ENCODE peak calls at places on chromosome 2, in six cellular contexts. One of them, this sample, is unnamed.

GRCh38 chr2:216808805-216809425 is 50.9 kb downstream of the TNP1 start:
- DNase-seq in K562: no peak
- DNase-seq in fibroblast of lung: no peak
- DNase-seq in A549: no peak
- DNase-seq in GM12878: no peak
- DNase-seq in HCT116: no peak
- DNase-seq in this sample: no peak

GRCh38 chr2:233929352-233929843 is 12.2 kb downstream of the TRPM8 start:
- DNase-seq in K562: no peak
- DNase-seq in fibroblast of lung: no peak
- DNase-seq in A549: peak
- DNase-seq in GM12878: no peak
- DNase-seq in HCT116: peak
- DNase-seq in this sample: no peak

GRCh38 chr2:66851449-66851872 is 416.5 kb downstream of the MEIS1 start:
- DNase-seq in K562: no peak
- DNase-seq in fibroblast of lung: peak
- DNase-seq in A549: peak
- DNase-seq in GM12878: no peak
- DNase-seq in HCT116: no peak
- DNase-seq in this sample: no peak

GRCh38 chr2:133819906-133820305 is 251.6 kb upstream of the NCKAP5 start:
- DNase-seq in K562: no peak
- DNase-seq in fibroblast of lung: peak
- DNase-seq in A549: no peak
- DNase-seq in GM12878: no peak
- DNase-seq in HCT116: no peak
- DNase-seq in this sample: no peak

GRCh38 chr2:27297195-27297594 is 11.1 kb downstream of the UCN start:
- DNase-seq in K562: no peak
- DNase-seq in fibroblast of lung: no peak
- DNase-seq in A549: no peak
- DNase-seq in GM12878: no peak
- DNase-seq in HCT116: no peak
- DNase-seq in this sample: no peak

GRCh38 chr2:219266232-219266631 is 12.5 kb upstream of the TUBA4A start:
- DNase-seq in K562: no peak
- DNase-seq in fibroblast of lung: no peak
- DNase-seq in A549: no peak
- DNase-seq in GM12878: no peak
- DNase-seq in HCT116: no peak
- DNase-seq in this sample: no peak

GRCh38 chr2:232925153-232925768 is 55.2 kb downstream of the SNORC start:
- DNase-seq in K562: no peak
- DNase-seq in fibroblast of lung: no peak
- DNase-seq in A549: no peak
- DNase-seq in GM12878: no peak
- DNase-seq in HCT116: no peak
- DNase-seq in this sample: no peak

GRCh38 chr2:63378589-63378988 is 209.7 kb downstream of the WDPCP start:
- DNase-seq in K562: no peak
- DNase-seq in fibroblast of lung: peak
- DNase-seq in A549: no peak
- DNase-seq in GM12878: no peak
- DNase-seq in HCT116: no peak
- DNase-seq in this sample: no peak

GRCh38 chr2:88694015-88694414 is 2.5 kb downstream of the RPIA start:
- DNase-seq in K562: no peak
- DNase-seq in fibroblast of lung: no peak
- DNase-seq in A549: no peak
- DNase-seq in GM12878: no peak
- DNase-seq in HCT116: no peak
- DNase-seq in this sample: no peak

GRCh38 chr2:241205086-241205485 is 16.6 kb downstream of the ANO7 start:
- DNase-seq in K562: no peak
- DNase-seq in fibroblast of lung: no peak
- DNase-seq in A549: no peak
- DNase-seq in GM12878: no peak
- DNase-seq in HCT116: no peak
- DNase-seq in this sample: no peak

GRCh38 chr2:218871345-218872302 is 9.0 kb upstream of the WNT10A start:
- DNase-seq in K562: no peak
- DNase-seq in fibroblast of lung: no peak
- DNase-seq in A549: no peak
- DNase-seq in GM12878: no peak
- DNase-seq in HCT116: no peak
- DNase-seq in this sample: no peak

GRCh38 chr2:235011929-235012631 is 60.3 kb downstream of the SH3BP4 start:
- DNase-seq in K562: no peak
- DNase-seq in fibroblast of lung: no peak
- DNase-seq in A549: no peak
- DNase-seq in GM12878: no peak
- DNase-seq in HCT116: no peak
- DNase-seq in this sample: no peak

GRCh38 chr2:218879881-218880748 is 537 bp upstream of the WNT10A start:
- DNase-seq in K562: peak
- DNase-seq in fibroblast of lung: no peak
- DNase-seq in A549: no peak
- DNase-seq in GM12878: peak
- DNase-seq in HCT116: no peak
- DNase-seq in this sample: peak

GRCh38 chr2:154623819-154624218 is 74.7 kb upstream of the KCNJ3 start:
- DNase-seq in K562: no peak
- DNase-seq in fibroblast of lung: peak
- DNase-seq in A549: peak
- DNase-seq in GM12878: no peak
- DNase-seq in HCT116: peak
- DNase-seq in this sample: peak

GRCh38 chr2:170845343-170845742 is 28.7 kb downstream of the GAD1 start:
- DNase-seq in K562: peak
- DNase-seq in fibroblast of lung: no peak
- DNase-seq in A549: peak
- DNase-seq in GM12878: no peak
- DNase-seq in HCT116: peak
- DNase-seq in this sample: peak

GRCh38 chr2:3485166-3485565 is 34.2 kb downstream of the ADI1 start:
- DNase-seq in K562: no peak
- DNase-seq in fibroblast of lung: no peak
- DNase-seq in A549: no peak
- DNase-seq in GM12878: no peak
- DNase-seq in HCT116: no peak
- DNase-seq in this sample: no peak

GRCh38 chr2:239949079-239949478 is 76.1 kb downstream of the NDUFA10 start:
- DNase-seq in K562: no peak
- DNase-seq in fibroblast of lung: no peak
- DNase-seq in A549: no peak
- DNase-seq in GM12878: no peak
- DNase-seq in HCT116: no peak
- DNase-seq in this sample: no peak

GRCh38 chr2:176491172-176491904 is 222.1 kb downstream of the MTX2 start:
- DNase-seq in K562: peak
- DNase-seq in fibroblast of lung: peak
- DNase-seq in A549: no peak
- DNase-seq in GM12878: peak
- DNase-seq in HCT116: no peak
- DNase-seq in this sample: peak

GRCh38 chr2:205287316-205287715 is 395.0 kb upstream of the NRP2 start:
- DNase-seq in K562: no peak
- DNase-seq in fibroblast of lung: no peak
- DNase-seq in A549: no peak
- DNase-seq in GM12878: no peak
- DNase-seq in HCT116: no peak
- DNase-seq in this sample: no peak
- H3K4me2 ChIP-seq in K562: no peak
- H3K4me2 ChIP-seq in fibroblast of lung: no peak
- H3K4me2 ChIP-seq in A549: no peak
- H3K4me2 ChIP-seq in GM12878: no peak
- H3K4me2 ChIP-seq in HCT116: no peak
- H3K4me2 ChIP-seq in this sample: no peak

DNA sequence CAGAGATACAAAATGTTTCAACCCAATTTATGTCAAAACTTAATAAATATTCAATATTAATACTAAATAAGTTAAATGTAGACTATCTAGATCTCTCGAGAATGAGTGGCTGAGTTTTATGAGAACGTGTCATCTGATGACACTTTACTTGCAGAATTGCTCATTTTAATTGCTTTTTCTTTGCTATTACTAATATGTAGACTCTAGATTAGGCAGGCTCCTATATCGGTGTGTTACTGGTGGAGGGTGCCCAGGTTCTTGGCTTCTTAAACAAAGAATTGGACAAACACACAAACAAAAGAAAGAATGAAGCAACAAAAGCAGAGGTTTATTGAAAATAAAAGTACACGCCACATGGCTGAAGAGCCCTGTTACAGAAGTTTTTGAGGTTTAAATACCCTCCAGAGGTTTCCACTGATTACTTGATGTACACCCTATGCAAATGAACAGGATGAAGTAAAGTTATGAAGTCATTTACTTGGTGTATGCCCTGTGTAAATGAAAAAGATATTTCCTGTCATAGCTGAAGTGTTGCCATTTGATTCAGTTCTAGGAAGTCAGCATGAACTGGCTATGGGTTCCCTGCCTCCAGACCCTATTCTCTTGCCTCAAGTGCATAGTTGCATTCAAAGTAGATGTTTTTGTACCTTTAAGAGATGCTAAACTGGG is 122.9 kb upstream of the ITGA4 start:
- DNase-seq in K562: no peak
- DNase-seq in fibroblast of lung: no peak
- DNase-seq in A549: no peak
- DNase-seq in GM12878: no peak
- DNase-seq in HCT116: no peak
- DNase-seq in this sample: no peak
- TF ChIP-seq CTCF in K562: no peak
- TF ChIP-seq CTCF in fibroblast of lung: no peak
- TF ChIP-seq CTCF in A549: no peak
- TF ChIP-seq CTCF in GM12878: no peak
- TF ChIP-seq CTCF in HCT116: no peak
- TF ChIP-seq CTCF in this sample: no peak

DNA sequence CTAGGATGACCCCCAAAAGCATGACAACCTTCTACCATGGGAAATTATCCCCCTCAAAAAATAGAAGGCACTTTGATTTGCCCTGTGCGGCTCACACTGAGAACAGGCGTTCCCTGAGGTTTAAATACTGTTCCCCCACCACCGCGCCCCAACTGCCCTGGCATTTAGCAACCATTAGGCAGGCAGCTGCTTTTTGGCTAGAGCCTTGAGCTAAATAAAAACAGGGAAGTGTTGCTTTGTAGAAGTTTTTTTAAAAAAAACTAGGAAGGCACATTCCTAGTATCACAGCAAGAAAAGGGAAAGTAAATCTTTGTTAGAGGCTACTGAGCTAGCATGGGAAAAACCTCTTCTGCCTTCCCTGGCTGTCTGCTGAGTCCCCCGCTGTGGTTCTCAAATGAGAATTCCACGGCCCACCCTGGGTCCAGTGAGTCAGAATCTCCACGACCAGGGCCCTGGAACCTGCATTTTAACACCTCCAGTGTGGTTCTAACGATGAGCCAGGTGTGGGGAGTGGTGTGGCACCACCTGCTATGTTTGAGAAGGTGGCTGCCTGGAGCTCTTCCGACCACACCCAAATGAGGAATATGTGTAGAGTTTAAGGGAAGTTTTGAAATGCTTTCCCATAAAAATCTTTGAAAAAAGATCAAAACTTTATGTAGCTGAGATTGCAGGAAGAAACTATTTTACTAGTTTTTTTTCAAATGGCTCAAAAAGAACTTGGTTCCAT is 66.4 kb downstream of the VIT start:
- DNase-seq in K562: no peak
- DNase-seq in fibroblast of lung: no peak
- DNase-seq in A549: no peak
- DNase-seq in GM12878: no peak
- DNase-seq in HCT116: no peak
- DNase-seq in this sample: no peak
- H3K4me2 ChIP-seq in K562: no peak
- H3K4me2 ChIP-seq in fibroblast of lung: no peak
- H3K4me2 ChIP-seq in A549: no peak
- H3K4me2 ChIP-seq in GM12878: no peak
- H3K4me2 ChIP-seq in HCT116: no peak
- H3K4me2 ChIP-seq in this sample: no peak

GRCh38 chr2:168705534-168706470 is 96.6 kb upstream of the NOSTRIN start:
- DNase-seq in K562: no peak
- DNase-seq in fibroblast of lung: peak
- DNase-seq in A549: peak
- DNase-seq in GM12878: no peak
- DNase-seq in HCT116: no peak
- DNase-seq in this sample: peak
- TF ChIP-seq CTCF in K562: peak
- TF ChIP-seq CTCF in fibroblast of lung: peak
- TF ChIP-seq CTCF in A549: peak
- TF ChIP-seq CTCF in GM12878: peak
- TF ChIP-seq CTCF in HCT116: peak
- TF ChIP-seq CTCF in this sample: peak

GRCh38 chr2:39902103-39902502 is 123.0 kb upstream of the THUMPD2 start:
- DNase-seq in K562: no peak
- DNase-seq in fibroblast of lung: peak
- DNase-seq in A549: no peak
- DNase-seq in GM12878: no peak
- DNase-seq in HCT116: no peak
- DNase-seq in this sample: no peak
- H3K4me2 ChIP-seq in K562: no peak
- H3K4me2 ChIP-seq in fibroblast of lung: no peak
- H3K4me2 ChIP-seq in A549: no peak
- H3K4me2 ChIP-seq in GM12878: no peak
- H3K4me2 ChIP-seq in HCT116: no peak
- H3K4me2 ChIP-seq in this sample: no peak

DNA sequence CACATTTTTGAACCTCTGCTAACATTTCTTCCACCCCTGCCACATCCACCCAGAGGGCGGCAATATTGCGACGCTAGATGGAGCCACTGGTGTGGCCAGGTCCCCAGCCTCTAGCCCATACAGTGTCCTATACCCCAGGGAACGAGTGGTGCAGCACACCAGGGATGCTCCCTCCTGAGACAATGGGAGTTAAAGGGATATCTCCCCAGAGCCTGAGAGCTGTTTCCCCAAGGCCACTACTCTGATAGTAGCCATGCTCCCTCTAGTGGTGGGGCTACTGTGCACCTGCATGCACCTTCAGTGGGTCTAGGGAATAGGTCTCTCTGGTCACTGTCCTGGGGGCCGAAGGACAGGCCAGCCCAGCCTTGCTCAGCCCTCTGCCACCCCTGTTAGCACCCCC is 336.4 kb upstream of the FSHR start:
- DNase-seq in K562: peak
- DNase-seq in fibroblast of lung: no peak
- DNase-seq in A549: peak
- DNase-seq in GM12878: no peak
- DNase-seq in HCT116: no peak
- DNase-seq in this sample: peak
- TF ChIP-seq CTCF in K562: peak
- TF ChIP-seq CTCF in fibroblast of lung: no peak
- TF ChIP-seq CTCF in A549: peak
- TF ChIP-seq CTCF in GM12878: peak
- TF ChIP-seq CTCF in HCT116: peak
- TF ChIP-seq CTCF in this sample: peak

DNA sequence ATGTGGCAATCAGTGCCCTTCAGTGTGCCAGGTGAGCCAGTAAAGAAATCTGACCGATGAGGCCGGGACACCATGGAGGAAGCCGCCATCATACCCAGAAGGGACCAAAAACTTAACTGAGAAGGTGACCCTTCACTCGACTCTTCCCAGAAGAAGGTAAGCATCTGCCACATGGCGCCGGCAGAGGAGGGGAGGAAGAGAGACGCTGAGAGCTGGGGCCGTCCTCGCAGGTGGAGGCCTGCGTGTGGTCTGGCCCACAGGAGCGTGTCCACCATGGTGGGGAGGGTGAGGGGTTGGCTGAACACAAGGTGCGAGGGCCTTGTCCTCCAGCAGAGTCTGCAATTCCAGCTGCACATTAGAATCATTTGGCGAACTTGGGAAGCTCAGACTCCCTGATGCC is 513.1 kb upstream of the RAB6C start:
- DNase-seq in K562: no peak
- DNase-seq in fibroblast of lung: no peak
- DNase-seq in A549: no peak
- DNase-seq in GM12878: no peak
- DNase-seq in HCT116: no peak
- DNase-seq in this sample: no peak
- H3K4me2 ChIP-seq in K562: no peak
- H3K4me2 ChIP-seq in fibroblast of lung: no peak
- H3K4me2 ChIP-seq in A549: no peak
- H3K4me2 ChIP-seq in GM12878: no peak
- H3K4me2 ChIP-seq in HCT116: no peak
- H3K4me2 ChIP-seq in this sample: no peak